ENCODE peak calls at places on chromosomes 12 and 14, in nine cellular contexts. Y is stimulated activated CD4-positive, alpha-beta T cell treated with anti-CD3 and anti-CD28 coated beads, Interleukin-12 subunit alpha, Interleukin-12 subunit beta, amount 100 ng/mL, for 24 hours; K is glomerular endothelial cell; E is activated naive CD8-positive, alpha-beta T cell treated with anti-CD3 and anti-CD28 coated beads, Interleukin-2, amount 50 U/mL, for 24 hours; U is occipital lobe; S is mammary epithelial cell; G is dorsolateral prefrontal cortex; B is RPMI7951; N is MV-4-11. M is an unnamed sample.
A peak's percentile ranks its signal among the peaks of the same experiment; 100 is the strongest.

GRCh38 chr14:104826858-104827172 is 25.9 kb downstream of the ZBTB42 start:
- DNase-seq in Y (no peak), K (no peak), E (no peak), U (no peak), S (no peak), G (no peak), B (no peak), N (no peak), M (no peak)

GRCh38 chr12:80356092-80356491 is 87.9 kb upstream of the PTPRQ start:
- DNase-seq in Y (no peak), K (peak; percentile 80), E (no peak), U (no peak), S (no peak), G (no peak), B (no peak), N (no peak), M (no peak)

GRCh38 chr12:121787063-121787774 is 6.3 kb downstream of the RHOF start:
- DNase-seq in Y (no peak), K (no peak), E (no peak), U (no peak), S (no peak), G (no peak), B (no peak), N (peak; percentile 34), M (no peak)

GRCh38 chr12:104957388-104958008 is 592 bp downstream of the SLC41A2 start:
- DNase-seq in Y (peak; percentile 14), K (no peak), E (peak; percentile 30), U (no peak), S (no peak), G (no peak), B (no peak), N (no peak), M (peak; percentile 45)

GRCh38 chr14:100578552-100578951 is 8.7 kb downstream of the BEGAIN start:
- DNase-seq in Y (no peak), K (no peak), E (no peak), U (no peak), S (peak; percentile 25), G (no peak), B (no peak), N (peak; percentile 34), M (no peak)

GRCh38 chr14:103142031-103142430 is 18.8 kb downstream of the TNFAIP2 start:
- DNase-seq in Y (no peak), K (no peak), E (no peak), U (no peak), S (no peak), G (no peak), B (no peak), N (no peak), M (no peak)

GRCh38 chr12:55720071-55720564 is at the start of gene RDH5:
- DNase-seq in Y (no peak), K (no peak), E (no peak), U (no peak), S (peak; percentile 54), G (no peak), B (peak; percentile 77), N (no peak), M (peak; percentile 99)

GRCh38 chr12:28012333-28012918 is 39.9 kb upstream of the PTHLH start:
- DNase-seq in Y (no peak), K (no peak), E (no peak), U (no peak), S (no peak), G (no peak), B (no peak), N (no peak), M (no peak)

GRCh38 chr14:34301107-34301734 is 160.8 kb downstream of the SPTSSA start:
- DNase-seq in Y (no peak), K (no peak), E (no peak), U (no peak), S (peak; percentile 46), G (no peak), B (peak; percentile 41), N (no peak), M (peak; percentile 36)

GRCh38 chr12:30257614-30258013 is 438.1 kb downstream of the IPO8 start:
- DNase-seq in Y (no peak), K (no peak), E (no peak), U (no peak), S (no peak), G (no peak), B (no peak), N (no peak), M (no peak)

GRCh38 chr12:4119157-4119761 is 154.3 kb upstream of the CCND2 start:
- DNase-seq in Y (peak; percentile 52), K (no peak), E (no peak), U (no peak), S (no peak), G (no peak), B (no peak), N (no peak), M (peak; percentile 35)

GRCh38 chr12:6769681-6770080 is 2.6 kb upstream of the LAG3 start:
- DNase-seq in Y (no peak), K (no peak), E (no peak), U (no peak), S (no peak), G (no peak), B (no peak), N (no peak), M (no peak)

GRCh38 chr14:93379841-93380240 is 32.9 kb downstream of the COX8C start:
- DNase-seq in Y (no peak), K (no peak), E (no peak), U (no peak), S (no peak), G (no peak), B (no peak), N (peak; percentile 87), M (no peak)

GRCh38 chr14:98889107-98889835 is 382.7 kb downstream of the BCL11B start:
- DNase-seq in Y (no peak), K (no peak), E (no peak), U (no peak), S (no peak), G (no peak), B (no peak), N (no peak), M (no peak)

GRCh38 chr14:35331605-35332516 is 39.7 kb downstream of the PSMA6 start:
- DNase-seq in Y (no peak), K (no peak), E (no peak), U (no peak), S (peak; percentile 97), G (no peak), B (peak; percentile 7), N (no peak), M (peak; percentile 86)

M was measured in small intestine.